ENCODE peak calls at places on chromosome 20, in nine cellular contexts. L is COR-L47, G is hepatocyte, K is NCI-H1105 treated with DMSO at 0.1 percent for 48 hours, P is A172, V is ovary, J is iPS DF 6.9, M is left colon, D is WTC11. Y is an unnamed sample.

GRCh38 chr20:11686900-11687543 is 230.7 kb upstream of the BTBD3 start:
- DNase-seq in L (peak), G (peak), K (peak), P (no peak), V (peak), J (no peak), M (peak), D (peak), Y (no peak)

GRCh38 chr20:50621068-50621467 is 70.3 kb downstream of the RIPOR3 start:
- DNase-seq in L (no peak), G (no peak), K (no peak), P (no peak), V (no peak), J (no peak), M (no peak), D (no peak), Y (no peak)

GRCh38 chr20:1263853-1264252 is 2.2 kb upstream of the SNPH start:
- DNase-seq in L (no peak), G (no peak), K (no peak), P (no peak), V (no peak), J (no peak), M (no peak), D (no peak), Y (no peak)

GRCh38 chr20:39333211-39333610 is 371.1 kb downstream of the DHX35 start:
- DNase-seq in L (no peak), G (no peak), K (no peak), P (no peak), V (no peak), J (no peak), M (no peak), D (no peak), Y (no peak)

GRCh38 chr20:31475472-31476312 is 604 bp downstream of the REM1 start:
- DNase-seq in L (no peak), G (no peak), K (no peak), P (no peak), V (no peak), J (no peak), M (no peak), D (no peak), Y (no peak)

GRCh38 chr20:10434467-10434831 is 427 bp upstream of the MKKS start:
- DNase-seq in L (peak), G (peak), K (peak), P (peak), V (peak), J (peak), M (peak), D (peak), Y (peak)

GRCh38 chr20:49400410-49400809 is 82.1 kb downstream of the KCNB1 start:
- DNase-seq in L (no peak), G (no peak), K (no peak), P (no peak), V (peak), J (no peak), M (no peak), D (no peak), Y (no peak)

GRCh38 chr20:20012517-20012916 is 4.6 kb upstream of the NAA20 start:
- DNase-seq in L (no peak), G (no peak), K (no peak), P (no peak), V (no peak), J (no peak), M (no peak), D (no peak), Y (no peak)

GRCh38 chr20:37327748-37328147 is 18.2 kb upstream of the SRC start:
- DNase-seq in L (no peak), G (peak), K (no peak), P (no peak), V (peak), J (no peak), M (peak), D (no peak), Y (no peak)

GRCh38 chr20:47620808-47621805 is 119.4 kb downstream of the NCOA3 start:
- DNase-seq in L (peak), G (peak), K (peak), P (peak), V (no peak), J (no peak), M (no peak), D (no peak), Y (peak)

GRCh38 chr20:49724637-49725606 is 11.2 kb upstream of the B4GALT5 start:
- DNase-seq in L (no peak), G (no peak), K (no peak), P (peak), V (peak), J (no peak), M (no peak), D (no peak), Y (no peak)

GRCh38 chr20:50172347-50173013 is 18.1 kb upstream of the CEBPB start:
- DNase-seq in L (no peak), G (peak), K (no peak), P (peak), V (peak), J (peak), M (peak), D (peak), Y (peak)

GRCh38 chr20:1664911-1665310 is 7.3 kb upstream of the SIRPG start:
- DNase-seq in L (no peak), G (no peak), K (no peak), P (no peak), V (no peak), J (no peak), M (peak), D (no peak), Y (no peak)

GRCh38 chr20:58236612-58237317 is 8.3 kb upstream of the ANKRD60 start:
- DNase-seq in L (peak), G (peak), K (peak), P (peak), V (peak), J (no peak), M (peak), D (peak), Y (peak)

GRCh38 chr20:4289875-4290274 is 274.5 kb upstream of the RNF24 start:
- DNase-seq in L (no peak), G (no peak), K (no peak), P (no peak), V (no peak), J (no peak), M (no peak), D (no peak), Y (no peak)

GRCh38 chr20:53757472-53757913 is 163.9 kb upstream of the ZNF217 start:
- DNase-seq in L (no peak), G (no peak), K (no peak), P (no peak), V (no peak), J (no peak), M (no peak), D (no peak), Y (no peak)

GRCh38 chr20:44582321-44583025 is at the start of gene PKIG:
- DNase-seq in L (no peak), G (peak), K (no peak), P (peak), V (no peak), J (no peak), M (no peak), D (no peak), Y (no peak)

Y was measured in NT2/D1.